ENCODE peak calls at places on chromosome 3, in nine cellular contexts. H, A, P, K, B, W, E, Z and L are unnamed samples.

GRCh38 chr3:31251083-31251482 is 281.6 kb upstream of the STT3B start:
- DNase-seq in H (no peak), A (no peak), P (no peak), K (no peak), B (no peak), W (no peak), E (no peak), Z (no peak), L (no peak)

GRCh38 chr3:114799789-114800188 is 347.3 kb downstream of the ZBTB20 start:
- DNase-seq in H (no peak), A (no peak), P (no peak), K (no peak), B (no peak), W (no peak), E (no peak), Z (no peak), L (no peak)

GRCh38 chr3:114649331-114649730 is 355.5 kb downstream of the TIGIT start:
- DNase-seq in H (no peak), A (peak), P (no peak), K (no peak), B (no peak), W (no peak), E (peak), Z (no peak), L (no peak)

GRCh38 chr3:47781326-47781684 is 388 bp downstream of the SMARCC1 start:
- DNase-seq in H (peak), A (no peak), P (peak), K (peak), B (peak), W (peak), E (peak), Z (peak), L (peak)

GRCh38 chr3:52896613-52897012 is 735 bp downstream of the STIMATE start:
- DNase-seq in H (no peak), A (no peak), P (no peak), K (no peak), B (no peak), W (no peak), E (no peak), Z (no peak), L (no peak)

GRCh38 chr3:55488398-55489055 is 1.4 kb upstream of the WNT5A start:
- DNase-seq in H (peak), A (no peak), P (no peak), K (no peak), B (peak), W (peak), E (peak), Z (peak), L (peak)

GRCh38 chr3:9779197-9779596 is 9.4 kb upstream of the CAMK1 start:
- DNase-seq in H (no peak), A (no peak), P (no peak), K (no peak), B (no peak), W (no peak), E (no peak), Z (no peak), L (no peak)

GRCh38 chr3:157046520-157046919 is 113.4 kb downstream of the CCNL1 start:
- DNase-seq in H (no peak), A (no peak), P (no peak), K (no peak), B (no peak), W (no peak), E (no peak), Z (no peak), L (no peak)

DNA sequence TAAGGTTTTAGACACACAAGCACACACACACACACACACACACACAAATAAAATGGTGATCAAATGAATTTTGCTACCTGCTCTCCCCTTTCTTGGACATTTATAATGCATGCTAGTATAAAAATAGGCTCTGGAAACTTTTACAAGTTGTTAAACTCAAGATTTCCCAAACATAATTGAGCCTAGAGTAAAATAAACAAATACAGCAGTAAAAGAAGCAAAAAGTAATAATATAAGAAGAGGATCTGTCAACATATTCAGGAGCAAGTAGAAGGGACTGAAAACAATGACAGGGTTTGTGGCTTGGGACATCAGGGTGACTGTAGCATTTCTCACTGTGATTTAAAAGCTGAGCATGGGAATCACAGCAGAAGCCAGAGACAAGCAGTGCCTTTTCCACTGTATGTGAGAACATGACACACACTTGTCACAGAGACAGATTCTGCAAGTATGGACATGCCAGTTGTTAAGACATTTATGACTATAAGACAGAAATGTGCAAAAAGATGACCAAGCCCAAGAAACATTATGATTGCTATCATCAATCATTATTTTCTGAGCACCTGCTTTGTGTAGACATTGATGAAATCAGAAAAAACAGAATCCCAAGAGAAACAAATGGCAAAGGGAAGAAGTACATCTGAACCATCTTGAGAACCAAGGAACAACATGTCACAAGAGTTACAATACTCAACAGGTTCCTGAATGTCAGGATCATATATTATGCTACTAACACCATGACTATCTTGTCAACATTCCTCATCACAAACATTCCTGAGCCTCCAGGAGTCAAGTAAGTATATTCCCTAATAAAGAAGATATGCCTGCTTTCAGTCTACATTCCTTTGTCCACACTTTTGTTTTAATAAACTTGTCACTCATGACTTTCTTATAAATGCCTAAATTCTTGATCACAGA is 7.1 kb downstream of the THRB start:
- DNase-seq in H (no peak), A (no peak), P (no peak), K (no peak), B (no peak), W (no peak), E (no peak), Z (no peak), L (no peak)
- TF ChIP-seq POLR2A in H (no peak), A (no peak), P (no peak), K (no peak), B (no peak), W (no peak), E (no peak), Z (no peak), L (no peak)

GRCh38 chr3:58198362-58198761 is 12.4 kb downstream of the DNASE1L3 start:
- DNase-seq in H (peak), A (no peak), P (no peak), K (no peak), B (no peak), W (no peak), E (no peak), Z (no peak), L (no peak)
- TF ChIP-seq EP300 in H (no peak), A (no peak), P (no peak), K (no peak), B (no peak), W (no peak), E (no peak), Z (no peak), L (no peak)

GRCh38 chr3:13896473-13897154 is 16.7 kb upstream of the WNT7A start:
- DNase-seq in H (no peak), A (peak), P (peak), K (peak), B (peak), W (no peak), E (peak), Z (peak), L (peak)
- H3K4me3 ChIP-seq in H (peak), A (no peak), P (peak), K (peak), B (peak), W (peak), E (peak), Z (peak), L (peak)

GRCh38 chr3:23944861-23945652 is at the start of gene NR1D2:
- DNase-seq in H (peak), A (peak), P (peak), K (peak), B (peak), W (peak), E (peak), Z (peak), L (peak)
- TF ChIP-seq POLR2A in H (peak), A (peak), P (peak), K (peak), B (no peak), W (peak), E (no peak), Z (no peak), L (peak)

GRCh38 chr3:99505646-99506269 is 132.6 kb upstream of the COL8A1 start:
- DNase-seq in H (no peak), A (no peak), P (peak), K (peak), B (peak), W (peak), E (no peak), Z (no peak), L (peak)
- TF ChIP-seq EP300 in H (no peak), A (no peak), P (no peak), K (no peak), B (no peak), W (no peak), E (no peak), Z (no peak), L (no peak)

DNA sequence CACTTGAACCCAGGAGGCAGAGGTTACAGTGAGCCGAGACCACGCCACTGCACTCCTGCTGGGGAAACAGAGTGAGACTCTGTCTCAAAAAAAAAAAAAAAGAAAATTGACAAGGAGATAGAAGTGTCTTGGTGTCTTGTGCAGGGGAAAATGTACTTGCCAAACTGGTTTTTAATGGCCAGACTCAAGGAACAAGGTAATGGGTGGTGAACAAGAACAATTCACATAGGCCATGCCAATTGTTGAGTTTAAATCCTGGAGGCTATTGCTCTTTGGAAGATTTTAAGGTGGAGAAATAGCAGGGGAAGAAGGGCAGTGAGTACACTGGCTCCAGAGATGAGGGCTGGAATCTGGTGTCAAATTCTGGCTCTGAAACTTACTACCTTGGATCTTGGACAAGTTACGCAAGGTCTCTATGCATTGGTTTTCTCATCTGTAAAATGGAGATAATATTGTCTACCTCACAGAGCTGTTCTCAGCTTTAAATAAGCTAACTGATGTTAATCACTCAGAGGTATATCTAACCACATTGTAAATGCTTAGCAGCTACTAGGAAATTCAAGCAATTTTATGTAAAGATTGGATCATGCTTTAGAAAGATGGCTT is 78.4 kb downstream of the B3GALNT1 start:
- DNase-seq in H (no peak), A (no peak), P (no peak), K (no peak), B (no peak), W (no peak), E (no peak), Z (no peak), L (no peak)
- H3K4me3 ChIP-seq in H (no peak), A (no peak), P (no peak), K (no peak), B (no peak), W (no peak), E (no peak), Z (no peak), L (no peak)

GRCh38 chr3:12158387-12159226 is at the start of gene TIMP4:
- DNase-seq in H (peak), A (peak), P (peak), K (no peak), B (peak), W (peak), E (peak), Z (peak), L (peak)
- TF ChIP-seq POLR2A in H (no peak), A (no peak), P (no peak), K (no peak), B (no peak), W (peak), E (peak), Z (no peak), L (no peak)

GRCh38 chr3:101453966-101454365 is 59.0 kb downstream of the SENP7 start:
- DNase-seq in H (no peak), A (no peak), P (no peak), K (no peak), B (no peak), W (no peak), E (no peak), Z (no peak), L (no peak)
- TF ChIP-seq EP300 in H (no peak), A (no peak), P (no peak), K (no peak), B (no peak), W (no peak), E (no peak), Z (no peak), L (no peak)

GRCh38 chr3:77188210-77188609 is 148.3 kb downstream of the ROBO2 start:
- DNase-seq in H (no peak), A (no peak), P (no peak), K (no peak), B (no peak), W (no peak), E (no peak), Z (no peak), L (no peak)
- H3K4me3 ChIP-seq in H (no peak), A (no peak), P (no peak), K (no peak), B (no peak), W (no peak), E (no peak), Z (no peak), L (no peak)